ENCODE peak calls at places on chromosome 20, in six cellular contexts. One of them, this sample, is unnamed.

GRCh38 chr20:51354191-51354768 is 188.2 kb downstream of the NFATC2 start:
- DNase-seq in AG04450: no peak
- DNase-seq in cardiac muscle cell: peak
- DNase-seq in endothelial cell: no peak
- DNase-seq in choroid plexus epithelial cell: peak
- DNase-seq in fibroblast of mammary gland: peak
- DNase-seq in this sample: no peak

GRCh38 chr20:33169176-33169794 is 1.3 kb downstream of the BPIFA2 start:
- DNase-seq in fibroblast of mammary gland: peak
- DNase-seq in cardiac muscle cell: no peak
- DNase-seq in AG04450: no peak
- DNase-seq in choroid plexus epithelial cell: peak
- DNase-seq in endothelial cell: no peak
- DNase-seq in this sample: no peak

GRCh38 chr20:19779634-19780033 is 21.6 kb downstream of the RIN2 start:
- DNase-seq in choroid plexus epithelial cell: no peak
- DNase-seq in fibroblast of mammary gland: no peak
- DNase-seq in AG04450: no peak
- DNase-seq in endothelial cell: no peak
- DNase-seq in cardiac muscle cell: no peak
- DNase-seq in this sample: no peak

GRCh38 chr20:58553841-58554240 is 38.6 kb upstream of the APCDD1L start:
- DNase-seq in endothelial cell: no peak
- DNase-seq in AG04450: peak
- DNase-seq in fibroblast of mammary gland: peak
- DNase-seq in choroid plexus epithelial cell: peak
- DNase-seq in cardiac muscle cell: peak
- DNase-seq in this sample: no peak

GRCh38 chr20:25177890-25178321 is 17.6 kb upstream of the ENTPD6 start:
- DNase-seq in choroid plexus epithelial cell: peak
- DNase-seq in AG04450: no peak
- DNase-seq in cardiac muscle cell: peak
- DNase-seq in endothelial cell: no peak
- DNase-seq in fibroblast of mammary gland: no peak
- DNase-seq in this sample: no peak

GRCh38 chr20:17488916-17489600 is 42.1 kb downstream of the BFSP1 start:
- DNase-seq in cardiac muscle cell: no peak
- DNase-seq in fibroblast of mammary gland: no peak
- DNase-seq in AG04450: no peak
- DNase-seq in endothelial cell: no peak
- DNase-seq in choroid plexus epithelial cell: no peak
- DNase-seq in this sample: no peak

GRCh38 chr20:53040678-53041674 is 68.8 kb downstream of the TSHZ2 start:
- DNase-seq in cardiac muscle cell: peak
- DNase-seq in AG04450: no peak
- DNase-seq in fibroblast of mammary gland: peak
- DNase-seq in endothelial cell: no peak
- DNase-seq in choroid plexus epithelial cell: no peak
- DNase-seq in this sample: no peak

GRCh38 chr20:25579081-25579770 is 6.1 kb downstream of the NINL start:
- DNase-seq in endothelial cell: no peak
- DNase-seq in choroid plexus epithelial cell: peak
- DNase-seq in AG04450: no peak
- DNase-seq in cardiac muscle cell: no peak
- DNase-seq in fibroblast of mammary gland: no peak
- DNase-seq in this sample: peak

GRCh38 chr20:25233016-25233772 is 14.7 kb upstream of the PYGB start:
- DNase-seq in endothelial cell: no peak
- DNase-seq in fibroblast of mammary gland: peak
- DNase-seq in AG04450: no peak
- DNase-seq in choroid plexus epithelial cell: peak
- DNase-seq in cardiac muscle cell: peak
- DNase-seq in this sample: no peak

GRCh38 chr20:7136886-7137285 is 369.4 kb downstream of the BMP2 start:
- DNase-seq in choroid plexus epithelial cell: no peak
- DNase-seq in AG04450: no peak
- DNase-seq in endothelial cell: no peak
- DNase-seq in cardiac muscle cell: no peak
- DNase-seq in fibroblast of mammary gland: no peak
- DNase-seq in this sample: no peak

DNA sequence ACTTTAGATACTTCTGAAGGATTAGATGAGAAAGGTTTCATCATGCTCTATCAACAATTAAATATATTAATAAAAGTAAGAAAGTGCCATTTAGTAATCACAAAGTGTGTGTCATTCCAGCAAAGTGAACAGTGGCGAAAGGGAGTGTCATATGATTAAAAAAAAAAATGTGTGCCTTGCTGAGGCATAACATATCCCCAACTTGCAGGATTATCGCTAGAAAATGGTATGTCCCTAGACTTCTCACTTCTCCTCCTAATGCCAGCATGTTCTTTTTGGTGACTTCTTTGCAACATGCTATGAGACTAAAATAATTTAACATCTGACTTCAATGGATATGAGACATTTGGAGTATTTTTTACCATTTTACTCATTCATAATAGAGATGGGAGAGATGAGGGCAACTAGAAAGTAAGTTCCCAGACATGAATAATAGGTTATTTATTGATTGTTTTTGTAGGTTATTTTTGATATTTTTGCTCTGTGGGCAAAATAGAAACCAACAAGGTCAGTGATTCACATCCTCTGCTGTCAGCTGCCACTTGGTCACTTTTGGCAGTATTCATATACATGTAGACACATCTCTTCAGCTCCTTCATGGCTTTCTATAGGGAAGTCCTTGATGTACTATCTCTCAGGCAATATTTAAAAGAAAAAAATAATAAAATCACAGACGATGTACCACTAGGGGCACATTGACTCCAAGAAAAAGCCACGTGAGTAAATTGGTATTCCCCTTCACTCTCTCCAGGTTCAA is 370.1 kb downstream of the BMP2 start:
- DNase-seq in fibroblast of mammary gland: no peak
- DNase-seq in endothelial cell: no peak
- DNase-seq in choroid plexus epithelial cell: no peak
- DNase-seq in AG04450: no peak
- DNase-seq in cardiac muscle cell: no peak
- DNase-seq in this sample: no peak
- TF ChIP-seq CTCF in fibroblast of mammary gland: no peak
- TF ChIP-seq CTCF in endothelial cell: no peak
- TF ChIP-seq CTCF in choroid plexus epithelial cell: peak
- TF ChIP-seq CTCF in AG04450: no peak
- TF ChIP-seq CTCF in cardiac muscle cell: no peak
- TF ChIP-seq CTCF in this sample: no peak

GRCh38 chr20:953742-954141 is 37.6 kb upstream of the ANGPT4 start:
- DNase-seq in choroid plexus epithelial cell: peak
- DNase-seq in AG04450: no peak
- DNase-seq in fibroblast of mammary gland: peak
- DNase-seq in cardiac muscle cell: peak
- DNase-seq in endothelial cell: peak
- DNase-seq in this sample: peak
- TF ChIP-seq CTCF in choroid plexus epithelial cell: peak
- TF ChIP-seq CTCF in AG04450: peak
- TF ChIP-seq CTCF in fibroblast of mammary gland: peak
- TF ChIP-seq CTCF in cardiac muscle cell: peak
- TF ChIP-seq CTCF in endothelial cell: no peak
- TF ChIP-seq CTCF in this sample: peak

GRCh38 chr20:10667077-10667401 is 6.8 kb downstream of the JAG1 start:
- DNase-seq in endothelial cell: no peak
- DNase-seq in choroid plexus epithelial cell: no peak
- DNase-seq in cardiac muscle cell: no peak
- DNase-seq in AG04450: no peak
- DNase-seq in fibroblast of mammary gland: no peak
- DNase-seq in this sample: no peak
- TF ChIP-seq CTCF in endothelial cell: no peak
- TF ChIP-seq CTCF in choroid plexus epithelial cell: no peak
- TF ChIP-seq CTCF in cardiac muscle cell: no peak
- TF ChIP-seq CTCF in AG04450: no peak
- TF ChIP-seq CTCF in fibroblast of mammary gland: no peak
- TF ChIP-seq CTCF in this sample: no peak

DNA sequence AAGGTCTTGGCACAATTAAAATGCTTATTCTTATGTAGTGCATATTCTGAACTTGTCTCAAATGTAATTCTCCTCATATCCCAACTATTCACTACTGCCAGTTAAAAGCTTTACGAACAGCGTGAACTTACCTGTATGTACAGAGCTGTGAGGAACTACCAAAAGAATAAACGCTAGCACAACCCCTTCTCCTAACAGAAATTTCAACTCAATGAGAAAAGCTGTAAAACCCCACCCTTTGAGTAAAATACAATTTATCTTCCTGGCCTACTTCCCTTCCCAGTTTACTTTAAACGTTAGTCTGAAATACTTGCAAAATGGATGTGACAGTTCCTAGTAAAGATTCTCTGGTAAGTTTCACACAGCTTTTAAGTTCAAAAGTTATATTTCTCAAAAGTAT is 165.5 kb upstream of the SHLD1 start:
- DNase-seq in endothelial cell: no peak
- DNase-seq in choroid plexus epithelial cell: no peak
- DNase-seq in fibroblast of mammary gland: no peak
- DNase-seq in AG04450: no peak
- DNase-seq in cardiac muscle cell: no peak
- DNase-seq in this sample: no peak
- TF ChIP-seq CTCF in endothelial cell: no peak
- TF ChIP-seq CTCF in choroid plexus epithelial cell: no peak
- TF ChIP-seq CTCF in fibroblast of mammary gland: no peak
- TF ChIP-seq CTCF in AG04450: no peak
- TF ChIP-seq CTCF in cardiac muscle cell: no peak
- TF ChIP-seq CTCF in this sample: no peak

GRCh38 chr20:38113401-38114325 is 51.4 kb downstream of the TGM2 start:
- DNase-seq in choroid plexus epithelial cell: peak
- DNase-seq in cardiac muscle cell: peak
- DNase-seq in fibroblast of mammary gland: no peak
- DNase-seq in AG04450: no peak
- DNase-seq in endothelial cell: peak
- DNase-seq in this sample: no peak
- TF ChIP-seq CTCF in choroid plexus epithelial cell: peak
- TF ChIP-seq CTCF in cardiac muscle cell: peak
- TF ChIP-seq CTCF in fibroblast of mammary gland: peak
- TF ChIP-seq CTCF in AG04450: peak
- TF ChIP-seq CTCF in endothelial cell: peak
- TF ChIP-seq CTCF in this sample: no peak

DNA sequence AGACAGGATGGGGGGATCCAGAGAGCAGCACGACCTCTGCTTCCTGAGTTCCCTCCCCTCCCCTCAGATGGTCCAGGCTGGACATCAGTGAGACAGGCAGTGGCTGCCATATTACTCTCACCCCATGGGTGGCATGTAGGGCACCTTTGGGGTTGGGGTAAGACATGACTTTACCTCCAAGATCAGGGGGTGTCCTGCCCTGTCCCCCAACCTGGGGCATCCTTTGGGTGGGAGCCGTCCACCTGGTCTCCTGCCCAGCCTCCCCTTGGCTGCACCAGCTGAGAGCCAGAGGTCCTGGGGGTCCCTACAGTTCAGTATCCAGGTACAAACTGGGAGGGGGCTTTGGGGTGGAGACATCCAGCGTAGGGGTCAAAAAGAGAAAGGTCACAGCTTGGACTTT is 48.7 kb upstream of the SLCO4A1 start:
- DNase-seq in choroid plexus epithelial cell: no peak
- DNase-seq in endothelial cell: no peak
- DNase-seq in fibroblast of mammary gland: no peak
- DNase-seq in AG04450: no peak
- DNase-seq in cardiac muscle cell: no peak
- DNase-seq in this sample: no peak
- TF ChIP-seq CTCF in choroid plexus epithelial cell: no peak
- TF ChIP-seq CTCF in endothelial cell: no peak
- TF ChIP-seq CTCF in fibroblast of mammary gland: no peak
- TF ChIP-seq CTCF in AG04450: no peak
- TF ChIP-seq CTCF in cardiac muscle cell: no peak
- TF ChIP-seq CTCF in this sample: no peak

GRCh38 chr20:35653893-35654292 is 10.8 kb downstream of the CPNE1 start:
- DNase-seq in AG04450: no peak
- DNase-seq in cardiac muscle cell: no peak
- DNase-seq in choroid plexus epithelial cell: no peak
- DNase-seq in endothelial cell: no peak
- DNase-seq in fibroblast of mammary gland: no peak
- DNase-seq in this sample: no peak
- TF ChIP-seq CTCF in AG04450: no peak
- TF ChIP-seq CTCF in cardiac muscle cell: no peak
- TF ChIP-seq CTCF in choroid plexus epithelial cell: no peak
- TF ChIP-seq CTCF in endothelial cell: no peak
- TF ChIP-seq CTCF in fibroblast of mammary gland: no peak
- TF ChIP-seq CTCF in this sample: no peak

GRCh38 chr20:2523919-2524434 is 12.4 kb upstream of the TMC2 start:
- DNase-seq in endothelial cell: no peak
- DNase-seq in cardiac muscle cell: no peak
- DNase-seq in choroid plexus epithelial cell: no peak
- DNase-seq in fibroblast of mammary gland: no peak
- DNase-seq in AG04450: no peak
- DNase-seq in this sample: no peak
- TF ChIP-seq CTCF in endothelial cell: no peak
- TF ChIP-seq CTCF in cardiac muscle cell: no peak
- TF ChIP-seq CTCF in choroid plexus epithelial cell: no peak
- TF ChIP-seq CTCF in fibroblast of mammary gland: no peak
- TF ChIP-seq CTCF in AG04450: no peak
- TF ChIP-seq CTCF in this sample: no peak

This sample was measured in glutamatergic neuron.